ENCODE peak calls at places on chromosomes 12 and 14, in seven cellular contexts. I, W, L, E, T, S and Y are unnamed samples.
A peak's percentile ranks its signal among the peaks of the same experiment; 100 is the strongest.

GRCh38 chr12:92615703-92616102 is 87.1 kb upstream of the PLEKHG7 start:
- DNase-seq in S (no peak), W (no peak), I (no peak), E (no peak), L (no peak), T (peak; percentile 21), Y (no peak)

GRCh38 chr12:94603434-94604068 is 46.8 kb downstream of the TMCC3 start:
- DNase-seq in I (peak; percentile 16), S (peak; percentile 48), L (no peak), T (no peak), W (peak; percentile 11), E (no peak), Y (no peak)

GRCh38 chr14:96741151-96741977 is 55.8 kb upstream of the VRK1 start:
- DNase-seq in S (peak; percentile 64), I (peak; percentile 81), E (peak; percentile 43), W (peak; percentile 44), L (peak; percentile 73), T (peak; percentile 11), Y (peak; percentile 91)

GRCh38 chr12:104187446-104188155 is 28.0 kb upstream of the TXNRD1 start:
- DNase-seq in S (no peak), E (no peak), T (no peak), L (no peak), W (no peak), I (no peak), Y (no peak)

GRCh38 chr12:27176765-27177164 is 67.3 kb upstream of the STK38L start:
- DNase-seq in T (peak; percentile 30), W (peak; percentile 84), I (no peak), S (no peak), L (no peak), E (peak; percentile 54), Y (no peak)

GRCh38 chr12:5661820-5662219 is 229.9 kb downstream of the NTF3 start:
- DNase-seq in L (no peak), S (peak; percentile 81), T (no peak), E (no peak), W (no peak), I (no peak), Y (no peak)

GRCh38 chr14:103742499-103743255 is 27.1 kb downstream of the ZFYVE21 start:
- DNase-seq in S (no peak), I (no peak), T (no peak), L (no peak), W (no peak), E (no peak), Y (no peak)

GRCh38 chr14:98593361-98593761 is 678.6 kb downstream of the BCL11B start:
- DNase-seq in W (no peak), T (no peak), S (peak; percentile 4), L (no peak), I (no peak), E (no peak), Y (peak; percentile 75)

GRCh38 chr12:6224550-6224949 is 24.4 kb downstream of the CD9 start:
- DNase-seq in S (no peak), T (no peak), E (peak; percentile 65), L (no peak), W (no peak), I (no peak), Y (no peak)

GRCh38 chr12:112894128-112894527 is 12.6 kb upstream of the OAS1 start:
- DNase-seq in L (no peak), E (no peak), I (no peak), S (no peak), W (no peak), T (no peak), Y (no peak)

GRCh38 chr12:114026805-114027204 is 60.7 kb upstream of the RBM19 start:
- DNase-seq in T (no peak), W (no peak), I (no peak), E (no peak), L (no peak), S (no peak), Y (no peak)

GRCh38 chr12:120157678-120158077 is 36.8 kb downstream of the GCN1 start:
- DNase-seq in L (no peak), T (no peak), E (no peak), S (no peak), W (no peak), I (no peak), Y (no peak)

GRCh38 chr12:98901189-98901588 is 256.1 kb downstream of the APAF1 start:
- DNase-seq in T (no peak), S (peak; percentile 24), E (no peak), W (peak; percentile 2), L (no peak), I (no peak), Y (no peak)

GRCh38 chr14:71231521-71232393 is 324.5 kb downstream of the PCNX1 start:
- DNase-seq in T (no peak), E (no peak), I (no peak), W (no peak), S (peak; percentile 40), L (peak; percentile 70), Y (no peak)

GRCh38 chr12:123519151-123520001 is 14.1 kb downstream of the RILPL1 start:
- DNase-seq in E (peak; percentile 94), T (peak; percentile 81), W (peak; percentile 30), S (no peak), L (peak; percentile 56), I (no peak), Y (no peak)

GRCh38 chr12:106289196-106289681 is 13.3 kb upstream of the TCP11L2 start:
- DNase-seq in W (no peak), I (no peak), E (peak; percentile 34), L (no peak), S (no peak), T (peak; percentile 35), Y (no peak)

GRCh38 chr12:57086951-57087688 is 1.8 kb upstream of the NAB2 start:
- DNase-seq in W (peak; percentile 94), L (peak; percentile 87), S (peak; percentile 96), T (peak; percentile 91), I (peak; percentile 90), E (peak; percentile 92), Y (peak; percentile 76)

GRCh38 chr14:90443161-90444076 is 46.6 kb downstream of the CALM1 start:
- DNase-seq in L (no peak), E (peak; percentile 16), T (no peak), S (no peak), W (no peak), I (no peak), Y (no peak)

GRCh38 chr12:111775205-111776193 is 8.8 kb downstream of the ALDH2 start:
- DNase-seq in E (peak; percentile 49), I (no peak), T (peak; percentile 90), S (peak; percentile 62), L (no peak), W (peak; percentile 97), Y (no peak)

GRCh38 chr12:21962821-21963220 is 21.6 kb upstream of the ABCC9 start:
- DNase-seq in I (no peak), L (no peak), T (no peak), W (no peak), E (no peak), S (no peak), Y (no peak)

GRCh38 chr12:106957617-106958016 is 1.9 kb downstream of the TMEM263 start:
- DNase-seq in W (no peak), T (no peak), I (no peak), S (no peak), E (no peak), L (no peak), Y (no peak)

GRCh38 chr12:69225251-69225910 is 14.0 kb upstream of the CPSF6 start:
- DNase-seq in S (no peak), E (peak; percentile 75), W (peak; percentile 30), L (no peak), T (no peak), I (no peak), Y (no peak)

GRCh38 chr14:60905930-60906329 is 74.9 kb downstream of the TRMT5 start:
- DNase-seq in L (no peak), S (no peak), W (no peak), I (no peak), E (peak; percentile 36), T (no peak), Y (no peak)

GRCh38 chr12:120234643-120235368 is 30.7 kb downstream of the PXN start:
- DNase-seq in I (no peak), S (peak; percentile 87), E (peak; percentile 100), T (peak; percentile 65), W (peak; percentile 96), L (peak; percentile 81), Y (peak; percentile 83)

GRCh38 chr12:94147991-94148840 is at the start of gene PLXNC1:
- DNase-seq in L (peak; percentile 67), E (peak; percentile 33), I (peak; percentile 26), W (peak; percentile 57), T (peak; percentile 6), S (no peak), Y (peak; percentile 83)

GRCh38 chr12:50082644-50083043 is 2.5 kb upstream of the SMARCD1 start:
- DNase-seq in E (peak; percentile 34), S (no peak), W (no peak), T (no peak), L (no peak), I (no peak), Y (no peak)

GRCh38 chr12:128595609-128596008 is 228.1 kb downstream of the SLC15A4 start:
- DNase-seq in L (no peak), E (no peak), S (no peak), I (no peak), W (no peak), T (no peak), Y (no peak)

GRCh38 chr12:122635471-122635870 is 67.7 kb downstream of the HCAR2 start:
- DNase-seq in E (no peak), T (no peak), I (no peak), W (no peak), S (no peak), L (no peak), Y (no peak)

GRCh38 chr12:125773033-125773432 is 707.8 kb downstream of the AACS start:
- DNase-seq in L (peak; percentile 88), T (no peak), E (no peak), I (no peak), S (peak; percentile 74), W (no peak), Y (no peak)

GRCh38 chr12:11827096-11827841 is 177.8 kb downstream of the ETV6 start:
- DNase-seq in E (peak; percentile 39), S (no peak), I (no peak), L (peak; percentile 52), W (no peak), T (no peak), Y (peak; percentile 57)

GRCh38 chr14:29243355-29243754 is 476.8 kb downstream of the FOXG1 start:
- DNase-seq in L (no peak), S (no peak), W (peak; percentile 89), I (no peak), T (peak; percentile 17), E (peak; percentile 64), Y (peak; percentile 53)

GRCh38 chr12:31880340-31880739 is 78.9 kb upstream of the RESF1 start:
- DNase-seq in E (no peak), S (no peak), I (no peak), T (no peak), W (peak; percentile 11), L (no peak), Y (no peak)

GRCh38 chr12:121537814-121538698 is 42.8 kb downstream of the KDM2B start:
- DNase-seq in W (no peak), T (no peak), S (peak; percentile 29), I (no peak), E (no peak), L (no peak), Y (peak; percentile 62)